ENCODE peak calls at places on chromosomes 3 and 15, in four cellular contexts. G is heart right ventricle, E is HCT116, Z is tibial artery. W is an unnamed sample.

GRCh38 chr3:168025076-168025475 is 70.6 kb downstream of the GOLIM4 start:
- DNase-seq in G (no peak), E (no peak), Z (no peak), W (no peak)

GRCh38 chr3:183579967-183580720 is 24.6 kb upstream of the KLHL6 start:
- DNase-seq in G (peak; percentile 59), E (no peak), Z (no peak), W (no peak)

GRCh38 chr3:78035020-78035660 is 995.2 kb downstream of the ROBO2 start:
- DNase-seq in G (no peak), E (no peak), Z (no peak), W (no peak)

GRCh38 chr15:63135804-63136203 is 14.1 kb downstream of the LACTB start:
- DNase-seq in G (no peak), E (no peak), Z (no peak), W (no peak)

GRCh38 chr3:171236586-171237120 is 210.1 kb upstream of the SLC2A2 start:
- DNase-seq in G (no peak), E (no peak), Z (no peak), W (no peak)

GRCh38 chr3:31968927-31969418 is 12.1 kb downstream of the OSBPL10 start:
- DNase-seq in G (no peak), E (peak; percentile 86), Z (no peak), W (no peak)

GRCh38 chr3:107488942-107489341 is 33.8 kb upstream of the BBX start:
- DNase-seq in G (no peak), E (no peak), Z (no peak), W (no peak)

GRCh38 chr3:167917969-167918368 is 177.8 kb downstream of the GOLIM4 start:
- DNase-seq in G (no peak), E (no peak), Z (no peak), W (no peak)

GRCh38 chr3:41711656-41712055 is 250.2 kb downstream of the ULK4 start:
- DNase-seq in G (no peak), E (no peak), Z (no peak), W (no peak)

GRCh38 chr3:144843099-144843498 is 871.5 kb downstream of the DIPK2A start:
- DNase-seq in G (no peak), E (peak; percentile 7), Z (no peak), W (no peak)

GRCh38 chr3:127754411-127755304 is 67.7 kb downstream of the MGLL start:
- DNase-seq in G (no peak), E (no peak), Z (no peak), W (no peak)

GRCh38 chr3:113084777-113085176 is 94.0 kb downstream of the GTPBP8 start:
- DNase-seq in G (peak; percentile 23), E (no peak), Z (no peak), W (no peak)

GRCh38 chr15:29105151-29105785 is 164.4 kb downstream of the NSMCE3 start:
- DNase-seq in G (no peak), E (no peak), Z (no peak), W (no peak)

GRCh38 chr15:79091204-79091867 is 756 bp upstream of the RASGRF1 start:
- DNase-seq in G (no peak), E (no peak), Z (no peak), W (no peak)

GRCh38 chr15:62752687-62753517 is 289.6 kb upstream of the TPM1 start:
- DNase-seq in G (no peak), E (no peak), Z (no peak), W (no peak)

GRCh38 chr3:153245661-153246060 is 83.6 kb downstream of the RAP2B start:
- DNase-seq in G (no peak), E (no peak), Z (no peak), W (no peak)

GRCh38 chr3:128483657-128484403 is 9.2 kb downstream of the GATA2 start:
- DNase-seq in G (no peak), E (no peak), Z (no peak), W (no peak)

GRCh38 chr15:64892850-64893403 is 18.8 kb upstream of the ANKDD1A start:
- DNase-seq in G (no peak), E (no peak), Z (no peak), W (no peak)

GRCh38 chr3:65883614-65884013 is 155.1 kb downstream of the MAGI1 start:
- DNase-seq in G (no peak), E (no peak), Z (no peak), W (no peak)

GRCh38 chr3:10702961-10703740 is 112.9 kb upstream of the SLC6A11 start:
- DNase-seq in G (no peak), E (peak; percentile 44), Z (no peak), W (no peak)

GRCh38 chr3:32082727-32083126 is 23.7 kb upstream of the GPD1L start:
- DNase-seq in G (no peak), E (no peak), Z (peak; percentile 24), W (no peak)

GRCh38 chr15:57735891-57736290 is 29.4 kb downstream of the POLR2M start:
- DNase-seq in G (no peak), E (no peak), Z (no peak), W (no peak)

GRCh38 chr3:140117111-140117526 is 182.1 kb downstream of the CLSTN2 start:
- DNase-seq in G (no peak), E (no peak), Z (no peak), W (no peak)

GRCh38 chr3:81995334-81995733 is 233.9 kb upstream of the GBE1 start:
- DNase-seq in G (no peak), E (no peak), Z (no peak), W (no peak)

GRCh38 chr3:76576201-76576600 is 463.7 kb upstream of the ROBO2 start:
- DNase-seq in G (no peak), E (no peak), Z (no peak), W (no peak)

GRCh38 chr3:132657869-132658747 is 1.5 kb downstream of the ACAD11 start:
- DNase-seq in G (no peak), E (no peak), Z (no peak), W (no peak)
- H3K4me3 ChIP-seq in G (peak overlapping the region; percentile 81), E (peak overlapping the region; percentile 87), Z (peak overlapping the region; percentile 78), W (no peak overlapping the region)

DNA sequence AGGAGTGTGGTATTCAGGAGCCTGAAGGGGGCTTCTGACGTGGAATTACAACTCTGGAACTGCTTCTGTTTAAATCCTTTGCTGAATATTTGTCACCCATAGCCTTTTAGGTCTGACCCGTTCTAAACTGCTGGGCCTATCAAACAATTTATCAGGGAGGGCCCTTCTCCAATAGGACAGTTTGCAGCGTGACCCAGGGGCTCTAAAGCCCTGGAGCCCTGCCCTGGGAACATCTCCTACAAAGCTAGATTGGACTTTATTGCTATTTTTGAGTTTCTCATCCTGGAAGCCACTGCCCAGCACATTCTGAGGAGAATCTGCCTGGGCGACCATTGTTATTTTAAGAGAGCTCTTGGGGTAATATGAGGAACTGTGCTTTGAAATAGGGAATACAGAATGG is 35.5 kb downstream of the KLF13 start:
- DNase-seq in G (no peak), E (no peak), Z (no peak), W (no peak)
- H3K4me1 ChIP-seq in G (peaks cover 100% of the 10 kb centered on the region), E (peaks cover 7% of the 10 kb centered on the region), Z (peaks cover 64% of the 10 kb centered on the region), W (peaks cover 27% of the 10 kb centered on the region)

DNA sequence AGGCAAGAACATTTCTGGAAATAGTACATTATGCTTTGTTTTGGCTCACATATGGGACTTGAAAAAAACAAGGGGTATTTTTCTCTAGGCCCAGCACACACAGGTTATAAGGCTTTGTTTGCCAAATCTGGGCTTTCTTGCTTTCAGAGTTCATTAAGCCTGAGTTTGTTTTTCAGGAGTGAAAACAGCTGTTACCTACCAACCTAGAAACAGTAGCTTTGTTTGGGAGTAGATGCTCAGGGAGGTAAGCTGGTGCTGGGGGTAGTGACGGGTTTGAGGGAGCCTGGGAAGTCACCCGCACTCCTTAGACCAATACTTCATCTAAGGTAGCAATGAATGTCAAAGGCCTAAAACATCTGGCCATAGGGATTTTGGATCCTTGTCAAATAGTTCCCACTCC is 241.3 kb downstream of the KBTBD8 start:
- DNase-seq in G (no peak), E (no peak), Z (no peak), W (no peak)
- H3K27ac ChIP-seq in G (no peak overlapping the region), E (no peak overlapping the region), Z (no peak overlapping the region), W (no peak overlapping the region)

GRCh38 chr3:125957674-125958510 is 11.1 kb upstream of the ROPN1B start:
- DNase-seq in G (no peak), E (no peak), Z (no peak), W (no peak)
- H3K4me3 ChIP-seq in G (peak overlapping the region; percentile 24), E (no peak overlapping the region), Z (no peak overlapping the region), W (peak overlapping the region; percentile 32)

DNA sequence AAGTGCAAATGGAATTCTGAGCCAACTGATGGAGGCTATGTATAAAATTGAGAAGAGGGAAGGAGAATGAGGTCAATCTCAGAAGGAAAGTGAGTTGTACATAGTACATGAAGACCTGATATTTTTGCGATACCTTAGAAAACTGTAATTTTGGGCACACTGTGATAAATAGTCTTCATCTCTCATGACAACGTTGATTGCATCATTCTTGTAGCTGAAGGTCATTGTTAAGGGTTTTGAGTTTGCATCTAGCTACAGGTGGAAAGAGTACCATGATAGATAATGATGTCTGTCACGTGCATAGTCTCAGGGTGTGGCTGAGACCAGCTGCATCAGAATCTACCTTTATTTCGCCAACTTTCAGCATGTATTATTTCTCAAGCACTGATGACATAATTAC is 435.4 kb upstream of the MDFIC2 start:
- DNase-seq in G (no peak), E (no peak), Z (no peak), W (no peak)
- H3K4me1 ChIP-seq in G (no peaks in the 10 kb centered on the region), E (no peaks in the 10 kb centered on the region), Z (no peaks in the 10 kb centered on the region), W (peaks cover 2% of the 10 kb centered on the region)

DNA sequence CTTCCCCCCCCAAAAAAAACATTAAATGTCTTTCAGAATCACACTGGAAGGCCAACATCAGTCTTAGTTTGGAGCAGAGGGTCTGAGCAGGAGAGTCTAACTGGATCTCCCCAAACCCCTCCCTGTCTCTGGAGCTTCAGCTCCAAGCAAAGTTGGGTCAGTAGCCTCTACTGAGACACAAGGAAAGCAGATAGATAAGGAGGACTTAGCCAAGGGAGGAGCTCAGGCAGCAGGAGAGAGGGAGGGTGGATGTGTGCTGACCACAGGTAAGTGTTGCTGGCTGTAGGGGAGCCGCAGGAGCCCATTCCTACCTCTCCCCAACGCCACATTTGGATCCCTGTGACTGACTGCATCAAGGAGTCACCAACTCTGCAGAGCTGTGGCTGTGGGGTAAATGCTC is 7.0 kb downstream of the PLCB2 start:
- DNase-seq in G (no peak), E (no peak), Z (no peak), W (no peak)
- H3K27ac ChIP-seq in G (no peak overlapping the region), E (no peak overlapping the region), Z (no peak overlapping the region), W (no peak overlapping the region)

GRCh38 chr15:68278345-68279217 is 1.0 kb downstream of the FEM1B start:
- DNase-seq in G (peak; percentile 59), E (no peak), Z (no peak), W (no peak)

GRCh38 chr15:68283401-68283800 is 5.9 kb downstream of the FEM1B start:
- DNase-seq in G (no peak), E (no peak), Z (no peak), W (no peak)

GRCh38 chr15:68279218-68279533 is 1.6 kb downstream of the FEM1B start:
- DNase-seq in G (no peak), E (no peak), Z (no peak), W (no peak)

GRCh38 chr15:68279779-68280745 is 2.5 kb downstream of the FEM1B start:
- DNase-seq in G (no peak), E (no peak), Z (no peak), W (no peak)

DNA sequence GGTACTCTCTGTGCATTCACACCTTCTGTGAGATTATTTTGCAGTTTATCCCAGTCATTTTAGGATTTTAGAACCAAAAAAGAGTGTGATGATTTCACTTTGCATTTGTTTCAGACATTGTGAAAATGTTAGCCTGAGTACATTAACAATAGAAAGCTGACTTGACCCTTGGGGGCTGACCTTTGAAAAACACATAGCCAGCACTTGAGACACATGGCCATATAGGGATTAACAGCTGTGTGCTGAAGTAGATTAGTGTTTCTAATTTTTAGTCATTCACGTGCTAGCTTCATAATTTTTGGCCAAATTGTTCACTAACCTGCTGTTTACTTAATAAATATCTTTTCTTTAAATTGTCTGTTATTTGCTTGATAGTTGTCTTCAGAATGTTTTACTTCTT is 3.5 kb downstream of the FEM1B start:
- DNase-seq in G (no peak), E (no peak), Z (no peak), W (no peak)
- H3K4me3 ChIP-seq in G (peak overlapping the region; percentile 85), E (no peak overlapping the region), Z (peak overlapping the region; percentile 68), W (no peak overlapping the region)